ENCODE peak calls at places on chromosomes 11 and 22, in nine cellular contexts. R is SW480; F is activated CD8-positive, alpha-beta T cell treated with anti-CD3 and anti-CD28 coated beads for 36 hours; K is stimulated activated CD4-positive, alpha-beta T cell treated with anti-CD3 and anti-CD28 coated beads, Interleukin-1b, Interleukin-23, amount 100 ng/mL, for 4 hours; G is endothelial cell; M is fibroblast of mammary gland; T is EL; I is substantia nigra; V is SK-N-SH. L is an unnamed sample.

GRCh38 chr11:15232496-15232895 is 117.8 kb downstream of the INSC start:
- DNase-seq in R (no peak), F (no peak), K (no peak), G (no peak), M (no peak), T (no peak), I (no peak), V (no peak), L (no peak)

GRCh38 chr11:63248966-63249365 is 5.6 kb upstream of the SLC22A25 start:
- DNase-seq in R (no peak), F (no peak), K (no peak), G (no peak), M (no peak), T (no peak), I (no peak), V (no peak), L (no peak)

GRCh38 chr11:27678242-27678641 is 22.0 kb downstream of the BDNF start:
- DNase-seq in R (no peak), F (no peak), K (no peak), G (no peak), M (no peak), T (peak), I (no peak), V (no peak), L (peak)

GRCh38 chr11:65793144-65793581 is 6.3 kb downstream of the OVOL1 start:
- DNase-seq in R (peak), F (no peak), K (no peak), G (no peak), M (no peak), T (no peak), I (no peak), V (peak), L (no peak)

GRCh38 chr11:62546244-62546936 is at the start of gene AHNAK:
- DNase-seq in R (peak), F (peak), K (peak), G (peak), M (no peak), T (peak), I (peak), V (peak), L (no peak)

GRCh38 chr11:71251761-71252433 is 480 bp downstream of the SHANK2 start:
- DNase-seq in R (peak), F (no peak), K (no peak), G (peak), M (no peak), T (no peak), I (no peak), V (peak), L (no peak)

GRCh38 chr22:36741204-36741793 is 34.6 kb downstream of the IFT27 start:
- DNase-seq in R (no peak), F (peak), K (no peak), G (no peak), M (peak), T (peak), I (no peak), V (peak), L (no peak)

GRCh38 chr11:119367661-119368120 is 13.8 kb downstream of the USP2 start:
- DNase-seq in R (no peak), F (no peak), K (no peak), G (no peak), M (peak), T (no peak), I (no peak), V (no peak), L (peak)

GRCh38 chr11:43788394-43788793 is 92.2 kb upstream of the ALKBH3 start:
- DNase-seq in R (no peak), F (no peak), K (no peak), G (no peak), M (no peak), T (no peak), I (no peak), V (no peak), L (no peak)

GRCh38 chr11:61108847-61109585 is 6.7 kb downstream of the CD5 start:
- DNase-seq in R (no peak), F (peak), K (no peak), G (no peak), M (no peak), T (no peak), I (no peak), V (no peak), L (no peak)

GRCh38 chr11:56841210-56841810 is 92.8 kb upstream of the OR9G4 start:
- DNase-seq in R (peak), F (peak), K (no peak), G (peak), M (peak), T (peak), I (peak), V (peak), L (peak)

GRCh38 chr22:49717322-49717919 is 110.3 kb downstream of the BRD1 start:
- DNase-seq in R (no peak), F (no peak), K (no peak), G (no peak), M (no peak), T (no peak), I (no peak), V (no peak), L (no peak)

GRCh38 chr11:132535830-132536229 is 996.5 kb downstream of the OPCML start:
- DNase-seq in R (no peak), F (no peak), K (no peak), G (no peak), M (no peak), T (no peak), I (no peak), V (no peak), L (no peak)

GRCh38 chr22:29331213-29331612 is 15.7 kb upstream of the RASL10A start:
- DNase-seq in R (no peak), F (no peak), K (no peak), G (no peak), M (peak), T (peak), I (no peak), V (no peak), L (no peak)

GRCh38 chr11:74311352-74311926 is at the start of gene P4HA3:
- DNase-seq in R (peak), F (peak), K (peak), G (peak), M (peak), T (peak), I (no peak), V (peak), L (peak)

GRCh38 chr11:62588966-62589637 is 2.2 kb downstream of the TUT1 start:
- DNase-seq in R (no peak), F (peak), K (no peak), G (no peak), M (peak), T (no peak), I (no peak), V (no peak), L (no peak)

GRCh38 chr22:22930222-22930497 is 42.5 kb downstream of the IGLL5 start:
- DNase-seq in R (no peak), F (no peak), K (no peak), G (no peak), M (no peak), T (no peak), I (no peak), V (no peak), L (no peak)

GRCh38 chr11:108235192-108235591 is 12.3 kb downstream of the ATM start:
- DNase-seq in R (no peak), F (no peak), K (no peak), G (no peak), M (no peak), T (peak), I (no peak), V (no peak), L (no peak)

GRCh38 chr11:117932426-117932825 is 3.2 kb upstream of the TMPRSS13 start:
- DNase-seq in R (no peak), F (peak), K (no peak), G (no peak), M (no peak), T (no peak), I (no peak), V (no peak), L (no peak)

GRCh38 chr11:32029721-32030120 is 61.2 kb upstream of the RCN1 start:
- DNase-seq in R (no peak), F (no peak), K (no peak), G (no peak), M (peak), T (no peak), I (peak), V (no peak), L (peak)

GRCh38 chr22:21754523-21755128 is 19.0 kb upstream of the YPEL1 start:
- DNase-seq in R (no peak), F (no peak), K (no peak), G (no peak), M (peak), T (no peak), I (no peak), V (no peak), L (no peak)

L was measured in amniotic epithelial cell.